ENCODE peak calls at places on chromosomes 11 and 22, in four cellular contexts. One of them, this sample, is unnamed.

GRCh38 chr11:2166091-2166851 is 5.3 kb upstream of the INS start:
- DNase-seq in A549: no peak
- DNase-seq in testis: peak; percentile 51
- DNase-seq in psoas muscle: no peak
- DNase-seq in this sample: no peak

GRCh38 chr22:43996170-43996980 is 27.7 kb upstream of the PARVB start:
- DNase-seq in A549: no peak
- DNase-seq in testis: peak; percentile 71
- DNase-seq in psoas muscle: peak; percentile 55
- DNase-seq in this sample: peak; percentile 28

GRCh38 chr11:110710520-110711381 is 1.5 kb downstream of the ARHGAP20 start:
- DNase-seq in A549: no peak
- DNase-seq in testis: peak; percentile 81
- DNase-seq in psoas muscle: peak; percentile 53
- DNase-seq in this sample: peak; percentile 49

GRCh38 chr11:119920666-119921065 is 191.7 kb upstream of the NECTIN1 start:
- DNase-seq in A549: no peak
- DNase-seq in testis: no peak
- DNase-seq in psoas muscle: no peak
- DNase-seq in this sample: no peak

GRCh38 chr11:71255323-71255722 is 2.9 kb upstream of the SHANK2 start:
- DNase-seq in A549: no peak
- DNase-seq in testis: no peak
- DNase-seq in psoas muscle: no peak
- DNase-seq in this sample: no peak

GRCh38 chr11:115220423-115220822 is 283.8 kb downstream of the CADM1 start:
- DNase-seq in A549: no peak
- DNase-seq in testis: no peak
- DNase-seq in psoas muscle: no peak
- DNase-seq in this sample: no peak

GRCh38 chr11:59957094-59957493 is 6.7 kb upstream of the OOSP4A start:
- DNase-seq in A549: no peak
- DNase-seq in testis: no peak
- DNase-seq in psoas muscle: no peak
- DNase-seq in this sample: no peak

GRCh38 chr11:128877726-128878125 is 10.6 kb upstream of the KCNJ1 start:
- DNase-seq in A549: no peak
- DNase-seq in testis: no peak
- DNase-seq in psoas muscle: no peak
- DNase-seq in this sample: no peak

GRCh38 chr11:19817870-19818269 is 105.2 kb downstream of the NAV2 start:
- DNase-seq in A549: no peak
- DNase-seq in testis: no peak
- DNase-seq in psoas muscle: no peak
- DNase-seq in this sample: no peak

GRCh38 chr11:28476864-28477263 is 368.7 kb downstream of the METTL15 start:
- DNase-seq in A549: no peak
- DNase-seq in testis: no peak
- DNase-seq in psoas muscle: no peak
- DNase-seq in this sample: no peak

GRCh38 chr22:29742319-29742718 is 22.5 kb downstream of the CABP7 start:
- DNase-seq in A549: no peak
- DNase-seq in testis: no peak
- DNase-seq in psoas muscle: no peak
- DNase-seq in this sample: no peak
- TF ChIP-seq CTCF in A549: no peak
- TF ChIP-seq CTCF in testis: no peak
- TF ChIP-seq CTCF in psoas muscle: no peak
- TF ChIP-seq CTCF in this sample: no peak

DNA sequence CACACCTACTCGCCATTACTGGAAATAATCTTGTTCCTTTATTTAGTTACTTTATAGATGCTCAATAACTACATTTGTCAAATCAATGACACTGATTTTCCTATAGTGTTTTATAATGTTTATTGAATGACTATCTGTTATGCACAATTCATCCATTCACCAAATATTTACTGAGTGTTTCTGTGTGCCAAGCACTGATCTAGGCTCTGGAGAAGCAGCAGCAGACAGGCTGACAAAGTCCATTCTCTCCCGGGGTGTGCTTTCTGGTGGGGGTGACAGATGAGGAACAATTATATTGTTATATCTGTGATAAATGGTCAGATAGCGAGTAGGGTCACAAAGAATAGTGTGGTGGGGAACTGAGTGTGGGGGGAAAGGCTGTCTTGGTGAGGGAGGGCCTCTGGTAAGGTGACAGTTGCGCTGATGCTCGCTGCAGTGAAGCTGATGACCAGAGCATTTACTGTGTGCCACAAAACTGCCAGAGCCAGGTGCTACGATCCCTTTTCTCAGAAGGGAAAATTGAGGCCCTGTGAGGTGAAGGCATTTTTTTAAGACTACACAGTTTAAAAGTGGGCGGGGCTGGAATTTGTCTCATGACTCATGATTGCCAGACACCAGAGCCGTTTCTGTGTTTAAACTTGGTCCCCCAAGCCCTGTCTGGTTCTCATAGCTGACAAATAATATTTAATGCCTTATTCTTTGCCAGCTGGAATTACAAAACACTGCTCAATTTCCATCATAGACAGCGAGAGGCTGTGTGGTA is 10.2 kb downstream of the PACS1 start:
- DNase-seq in A549: peak; percentile 49
- DNase-seq in testis: no peak
- DNase-seq in psoas muscle: peak; percentile 39
- DNase-seq in this sample: peak; percentile 41
- H3K27ac ChIP-seq in A549: peak overlapping the region; percentile 82
- H3K27ac ChIP-seq in testis: no peak overlapping the region
- H3K27ac ChIP-seq in psoas muscle: no peak overlapping the region
- H3K27ac ChIP-seq in this sample: peak overlapping the region; percentile 29

DNA sequence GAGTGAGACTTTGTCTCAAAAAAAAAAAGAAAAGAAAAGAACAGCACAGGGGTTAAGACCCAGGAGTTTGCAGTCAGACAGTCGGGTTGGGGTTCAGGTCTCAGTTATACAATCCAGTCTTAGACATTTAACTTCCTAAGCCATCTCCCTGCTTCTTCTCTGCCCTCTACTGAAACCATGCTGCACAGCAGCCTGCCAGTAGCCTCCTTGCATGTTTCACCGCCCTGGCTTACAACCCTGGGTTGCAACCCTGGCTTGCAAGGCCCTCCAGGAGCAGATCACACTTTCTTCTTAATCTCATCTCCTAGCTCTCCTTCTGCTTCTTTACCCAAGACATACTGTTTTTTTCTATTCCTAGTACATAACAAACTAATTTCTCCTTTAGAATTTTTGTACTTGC is 5.9 kb upstream of the B3GAT3 start:
- DNase-seq in A549: no peak
- DNase-seq in testis: no peak
- DNase-seq in psoas muscle: no peak
- DNase-seq in this sample: no peak
- TF ChIP-seq CTCF in A549: no peak
- TF ChIP-seq CTCF in testis: no peak
- TF ChIP-seq CTCF in psoas muscle: no peak
- TF ChIP-seq CTCF in this sample: no peak

GRCh38 chr22:23514317-23515038 is 65.6 kb downstream of the IGLL1 start:
- DNase-seq in A549: no peak
- DNase-seq in testis: no peak
- DNase-seq in psoas muscle: no peak
- DNase-seq in this sample: no peak
- H3K27ac ChIP-seq in A549: no peak overlapping the region
- H3K27ac ChIP-seq in testis: no peak overlapping the region
- H3K27ac ChIP-seq in psoas muscle: no peak overlapping the region
- H3K27ac ChIP-seq in this sample: no peak overlapping the region

DNA sequence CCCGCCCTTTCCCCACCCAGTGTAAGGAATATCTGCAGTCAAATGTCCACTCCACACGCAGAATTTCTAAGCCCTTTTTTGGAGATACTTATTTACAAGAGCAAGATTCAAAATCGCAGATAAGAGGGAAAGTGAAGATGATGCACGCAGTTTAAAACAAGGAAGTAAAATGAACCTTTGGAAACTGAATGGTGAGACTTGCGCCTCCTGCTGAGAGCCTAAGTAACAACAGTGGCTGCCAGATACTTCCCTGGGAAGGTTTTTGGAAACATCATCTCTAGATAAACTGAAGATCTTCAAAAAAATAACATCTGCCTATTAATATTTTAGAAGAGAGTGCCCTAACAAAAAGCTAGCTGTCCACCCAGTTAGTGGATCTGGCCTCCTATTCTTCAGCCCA is 963.1 kb upstream of the FAT3 start:
- DNase-seq in A549: no peak
- DNase-seq in testis: no peak
- DNase-seq in psoas muscle: no peak
- DNase-seq in this sample: no peak
- TF ChIP-seq CTCF in A549: no peak
- TF ChIP-seq CTCF in testis: no peak
- TF ChIP-seq CTCF in psoas muscle: no peak
- TF ChIP-seq CTCF in this sample: no peak

This sample was measured in uterus.